ENCODE peak calls at places on chromosomes 16 and 17, in four cellular contexts. S, D, Q and O are unnamed samples.
A peak's percentile ranks its signal among the peaks of the same experiment; 100 is the strongest.

GRCh38 chr16:79601092-79601977 is 798 bp upstream of the MAF start:
- DNase-seq in S (peak; percentile 36), D (peak; percentile 67), Q (no peak), O (peak; percentile 73)

GRCh38 chr17:80717661-80718060 is 173.0 kb downstream of the RPTOR start:
- DNase-seq in S (no peak), D (no peak), Q (no peak), O (no peak)

GRCh38 chr16:346587-346986 is 5.9 kb downstream of the AXIN1 start:
- DNase-seq in S (no peak), D (no peak), Q (no peak), O (no peak)

GRCh38 chr17:29682054-29682453 is 59.3 kb upstream of the CORO6 start:
- DNase-seq in S (no peak), D (no peak), Q (no peak), O (no peak)

GRCh38 chr16:2173366-2173765 is 17.8 kb downstream of the TRAF7 start:
- DNase-seq in S (no peak), D (no peak), Q (no peak), O (no peak)

GRCh38 chr17:80691784-80692183 is 147.1 kb downstream of the RPTOR start:
- DNase-seq in S (no peak), D (no peak), Q (no peak), O (no peak)

GRCh38 chr17:34511265-34511664 is 68.1 kb upstream of the TMEM132E start:
- DNase-seq in S (no peak), D (peak; percentile 48), Q (no peak), O (peak; percentile 77)

GRCh38 chr17:81432873-81433451 is 37.7 kb downstream of the BAHCC1 start:
- DNase-seq in S (peak; percentile 31), D (no peak), Q (no peak), O (no peak)

GRCh38 chr17:59331929-59332889 is 754 bp downstream of the YPEL2 start:
- DNase-seq in S (peak; percentile 70), D (peak; percentile 81), Q (no peak), O (peak; percentile 49)

GRCh38 chr17:63232565-63233310 is 213.4 kb downstream of the CYB561 start:
- DNase-seq in S (no peak), D (no peak), Q (no peak), O (no peak)

GRCh38 chr16:85798901-85799496 is 345 bp downstream of the EMC8 start:
- DNase-seq in S (peak; percentile 68), D (peak; percentile 45), Q (no peak), O (peak; percentile 22)

GRCh38 chr17:44263360-44263902 is 4.5 kb downstream of the SLC4A1 start:
- DNase-seq in S (no peak), D (no peak), Q (no peak), O (no peak)

GRCh38 chr16:14307623-14308356 is 236.7 kb downstream of the MRTFB start:
- DNase-seq in S (peak; percentile 86), D (peak; percentile 48), Q (peak; percentile 62), O (no peak)

GRCh38 chr16:8923199-8923598 is 40.5 kb downstream of the USP7 start:
- DNase-seq in S (no peak), D (no peak), Q (no peak), O (no peak)

GRCh38 chr17:79565606-79566250 is 45.1 kb downstream of the RBFOX3 start:
- DNase-seq in S (no peak), D (no peak), Q (no peak), O (no peak)

GRCh38 chr17:44909681-44910144 is 5.6 kb downstream of the GFAP start:
- DNase-seq in S (peak; percentile 74), D (no peak), Q (peak; percentile 37), O (no peak)

GRCh38 chr16:4375717-4376116 is 4.1 kb downstream of the VASN start:
- DNase-seq in S (peak; percentile 93), D (peak; percentile 34), Q (peak; percentile 60), O (no peak)

GRCh38 chr17:75683467-75684041 is 16.4 kb downstream of the SAP30BP start:
- DNase-seq in S (peak; percentile 96), D (no peak), Q (peak; percentile 86), O (no peak)

GRCh38 chr16:727291-727977 is 528 bp downstream of the HAGHL start:
- DNase-seq in S (peak; percentile 39), D (peak; percentile 30), Q (peak; percentile 31), O (no peak)

GRCh38 chr17:74332763-74333220 is 6.8 kb downstream of the KIF19 start:
- DNase-seq in S (no peak), D (no peak), Q (no peak), O (no peak)

GRCh38 chr17:47663997-47664941 is 14.6 kb downstream of the KPNB1 start:
- DNase-seq in S (peak; percentile 70), D (peak; percentile 37), Q (peak; percentile 50), O (peak; percentile 77)

GRCh38 chr17:81191646-81192045 is 25.6 kb upstream of the AATK start:
- DNase-seq in S (no peak), D (no peak), Q (no peak), O (no peak)

GRCh38 chr16:67930678-67931211 is 917 bp downstream of the CTRL start:
- DNase-seq in S (no peak), D (no peak), Q (no peak), O (no peak)

GRCh38 chr17:31313982-31314787 is at the start of gene EVI2B:
- DNase-seq in S (peak; percentile 77), D (no peak), Q (peak; percentile 88), O (no peak)

GRCh38 chr16:73016488-73016830 is 31.5 kb downstream of the ZFHX3 start:
- DNase-seq in S (no peak), D (no peak), Q (peak; percentile 80), O (no peak)

GRCh38 chr16:70460737-70461261 is 6.4 kb downstream of the FCSK start:
- DNase-seq in S (peak; percentile 34), D (no peak), Q (no peak), O (no peak)

GRCh38 chr17:39225974-39226683 is 384 bp upstream of the STAC2 start:
- DNase-seq in S (peak; percentile 57), D (peak; percentile 77), Q (no peak), O (peak; percentile 58)

GRCh38 chr17:78899361-78900260 is 3.4 kb downstream of the CEP295NL start:
- DNase-seq in S (peak; percentile 36), D (peak; percentile 84), Q (peak; percentile 63), O (peak; percentile 50)

GRCh38 chr17:31494259-31495048 is 103.0 kb downstream of the RAB11FIP4 start:
- DNase-seq in S (no peak), D (no peak), Q (peak; percentile 80), O (no peak)

GRCh38 chr16:17367932-17368331 is 102.8 kb downstream of the XYLT1 start:
- DNase-seq in S (peak; percentile 85), D (no peak), Q (no peak), O (peak; percentile 72)

GRCh38 chr16:67184453-67185002 is 765 bp upstream of the MATCAP1 start:
- DNase-seq in S (no peak), D (no peak), Q (no peak), O (no peak)

GRCh38 chr17:49061524-49061943 is 64.3 kb downstream of the IGF2BP1 start:
- DNase-seq in S (peak; percentile 18), D (no peak), Q (no peak), O (no peak)

GRCh38 chr17:2814049-2814448 is 17.8 kb downstream of the RAP1GAP2 start:
- DNase-seq in S (no peak), D (no peak), Q (no peak), O (no peak)
- H3K4me3 ChIP-seq in S (no peak overlapping the region), D (no peak overlapping the region), Q (no peak overlapping the region), O (no peak overlapping the region)

GRCh38 chr16:26642047-26642664 is 424.6 kb upstream of the C16orf82 start:
- DNase-seq in S (no peak), D (no peak), Q (no peak), O (no peak)
- H3K27ac ChIP-seq in S (no peak overlapping the region), D (no peak overlapping the region), Q (no peak overlapping the region), O (no peak overlapping the region)

DNA sequence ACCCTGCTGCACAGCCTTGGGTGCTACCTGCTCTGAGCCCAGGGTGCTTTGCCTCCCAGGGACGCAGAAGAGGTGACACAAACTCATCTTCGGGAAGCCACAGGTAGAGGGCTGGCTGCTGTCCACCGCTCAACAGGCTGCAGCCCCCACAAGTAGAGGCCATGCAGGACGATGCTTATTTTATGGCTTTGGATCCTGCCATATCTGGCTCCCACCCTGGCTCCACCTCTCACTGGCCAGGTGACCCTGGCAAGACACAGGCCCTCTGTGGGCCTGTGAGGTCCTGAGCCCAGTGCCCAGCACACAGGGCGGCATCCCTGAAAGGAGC is 11.3 kb upstream of the BCAR1 start:
- DNase-seq in S (no peak), D (no peak), Q (no peak), O (no peak)
- H3K4me1 ChIP-seq in S (peaks cover 25% of the 10 kb centered on the region), D (peaks cover 86% of the 10 kb centered on the region), Q (peaks cover 36% of the 10 kb centered on the region), O (peaks cover 51% of the 10 kb centered on the region)

DNA sequence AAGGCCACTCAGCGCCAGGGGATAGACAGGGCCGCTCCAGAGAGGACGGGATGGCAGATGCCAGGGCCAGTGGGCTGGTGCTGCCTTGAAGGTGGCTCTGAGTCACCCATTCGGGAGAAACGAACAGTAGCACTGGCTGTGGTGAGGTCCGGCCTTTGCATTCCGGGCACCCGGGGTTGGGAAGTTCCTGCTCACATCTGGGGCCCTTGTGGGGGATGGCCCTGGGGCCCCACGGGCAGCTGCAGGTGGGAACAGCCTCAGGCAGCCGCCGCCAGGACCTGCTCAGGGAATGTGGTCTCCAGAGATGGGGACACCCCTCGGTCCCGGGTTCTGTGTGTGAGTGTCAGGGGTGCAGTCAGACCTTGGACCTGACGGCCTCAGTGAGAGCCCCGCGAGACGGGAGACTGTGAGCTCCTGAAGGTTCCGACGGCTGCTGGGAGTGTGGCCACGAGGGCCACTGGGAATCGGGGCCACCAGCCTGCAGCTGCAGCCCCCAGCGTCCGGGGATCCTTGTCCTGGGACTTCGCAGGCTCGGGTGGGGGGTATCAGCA is 1.4 kb downstream of the CBFA2T3 start:
- DNase-seq in S (peak; percentile 18), D (no peak), Q (no peak), O (no peak)
- H3K4me3 ChIP-seq in S (no peak overlapping the region), D (peak overlapping the region; percentile 44), Q (no peak overlapping the region), O (no peak overlapping the region)

DNA sequence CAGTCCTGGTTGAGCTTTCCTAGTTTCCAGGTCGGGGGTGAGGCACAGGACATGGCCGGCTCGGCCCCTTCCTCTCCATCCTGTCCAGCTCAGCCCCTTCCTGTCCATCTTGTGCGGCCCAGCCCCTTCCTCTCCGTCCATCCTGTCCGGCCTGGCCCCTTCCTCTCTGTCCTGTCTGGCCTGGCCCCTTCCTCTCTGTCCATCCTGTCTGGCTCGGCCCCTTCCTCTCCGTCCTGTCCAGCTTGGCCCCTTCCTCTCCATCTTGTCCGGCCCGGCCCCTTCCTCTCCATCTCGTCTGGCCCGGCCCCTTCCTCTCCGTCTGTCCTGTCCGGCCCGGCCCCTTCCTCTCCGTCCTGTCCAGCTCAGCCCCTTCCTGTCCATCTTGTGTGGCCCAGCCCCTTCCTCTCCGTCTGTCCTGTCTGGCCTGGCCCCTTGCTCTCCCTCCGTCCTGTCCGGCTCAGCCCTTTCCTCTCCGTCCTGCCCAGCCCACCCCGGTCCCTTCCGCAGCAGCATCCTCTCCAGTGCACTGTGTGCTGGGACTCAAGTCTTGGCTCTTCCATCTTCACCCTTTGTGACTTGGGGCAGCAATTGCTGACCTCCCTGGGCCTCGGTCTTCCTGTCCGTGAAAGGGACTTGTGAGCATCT is 5.5 kb upstream of the ZNF750 start:
- DNase-seq in S (no peak), D (peak; percentile 80), Q (no peak), O (no peak)
- H3K27ac ChIP-seq in S (no peak overlapping the region), D (peak overlapping the region; percentile 84), Q (no peak overlapping the region), O (no peak overlapping the region)

GRCh38 chr16:56911771-56912541 is 20.0 kb upstream of the HERPUD1 start:
- DNase-seq in S (peak; percentile 35), D (peak; percentile 70), Q (no peak), O (peak; percentile 27)
- H3K4me1 ChIP-seq in S (peaks cover 44% of the 10 kb centered on the region), D (peaks cover 67% of the 10 kb centered on the region), Q (peaks cover 3% of the 10 kb centered on the region), O (peaks cover 5% of the 10 kb centered on the region)